ENCODE peak calls at places on chromosomes 2 and 18, in nine cellular contexts. P is SW480; Y is kidney tubule cell; O is glomerular endothelial cell; T is fibroblast of gingiva; S is activated naive CD4-positive, alpha-beta T cell treated with Interleukin-2 at 50 U/mL for 16 hours; L is SHP77; K is MV-4-11; B is mucosa of descending colon. R is an unnamed sample.

GRCh38 chr2:55923091-55923977 is at the start of gene EFEMP1:
- DNase-seq in S (no peak), K (no peak), L (no peak), P (no peak), B (peak; percentile 43), Y (peak; percentile 68), O (no peak), T (peak; percentile 66), R (no peak)

GRCh38 chr2:208129804-208130712 is at the start of gene CRYGC:
- DNase-seq in B (peak; percentile 43), K (no peak), T (no peak), Y (peak; percentile 51), O (no peak), L (no peak), S (no peak), P (no peak), R (no peak)

GRCh38 chr2:28436525-28437051 is 43.9 kb downstream of the FOSL2 start:
- DNase-seq in O (no peak), B (peak; percentile 89), S (no peak), L (no peak), K (no peak), T (no peak), P (peak; percentile 64), Y (peak; percentile 86), R (no peak)

GRCh38 chr2:238872026-238872425 is 24.1 kb downstream of the TWIST2 start:
- DNase-seq in L (no peak), P (no peak), O (no peak), Y (no peak), T (no peak), B (no peak), S (no peak), K (no peak), R (no peak)

GRCh38 chr2:55948176-55948921 is 24.8 kb upstream of the EFEMP1 start:
- DNase-seq in K (no peak), L (no peak), Y (no peak), T (peak; percentile 40), S (no peak), B (no peak), O (no peak), P (no peak), R (no peak)

GRCh38 chr18:7562491-7562890 is 4.6 kb upstream of the PTPRM start:
- DNase-seq in L (no peak), T (no peak), O (no peak), Y (no peak), P (no peak), S (no peak), B (no peak), K (no peak), R (no peak)

GRCh38 chr2:86143307-86143706 is 37.3 kb downstream of the PTCD3 start:
- DNase-seq in T (peak; percentile 24), Y (no peak), L (no peak), K (peak; percentile 56), B (no peak), P (no peak), O (no peak), S (no peak), R (no peak)

GRCh38 chr2:44833123-44834069 is 108.1 kb upstream of the SIX3 start:
- DNase-seq in S (no peak), T (peak; percentile 10), L (no peak), K (no peak), B (no peak), O (no peak), P (no peak), Y (peak; percentile 98), R (no peak)

GRCh38 chr18:22983175-22983574 is 50.0 kb downstream of the RBBP8 start:
- DNase-seq in L (no peak), B (no peak), K (peak; percentile 14), S (no peak), O (no peak), P (peak; percentile 45), T (peak; percentile 51), Y (peak; percentile 56), R (peak; percentile 47)

GRCh38 chr2:3595985-3596384 is 1.1 kb downstream of the COLEC11 start:
- DNase-seq in T (no peak), P (no peak), Y (no peak), S (peak; percentile 55), B (no peak), O (no peak), K (no peak), L (no peak), R (no peak)

GRCh38 chr2:58146707-58147106 is 94.4 kb downstream of the FANCL start:
- DNase-seq in S (no peak), T (no peak), K (no peak), Y (peak; percentile 55), O (no peak), B (no peak), P (peak; percentile 13), L (no peak), R (no peak)

GRCh38 chr2:68103026-68103425 is 40.2 kb upstream of the C1D start:
- DNase-seq in K (no peak), B (no peak), O (no peak), L (no peak), Y (no peak), S (no peak), T (peak; percentile 7), P (no peak), R (no peak)

GRCh38 chr2:119366649-119367471 is at the start of the genes C2orf76 and DBI:
- DNase-seq in L (peak; percentile 88), T (peak; percentile 95), K (peak; percentile 95), P (peak; percentile 95), B (peak; percentile 98), S (peak; percentile 93), O (peak; percentile 58), Y (peak; percentile 98), R (peak; percentile 92)

GRCh38 chr2:18299423-18300212 is 260.8 kb downstream of the RDH14 start:
- DNase-seq in T (no peak), S (no peak), Y (peak; percentile 96), K (no peak), B (no peak), P (peak; percentile 22), L (no peak), O (peak; percentile 97), R (peak; percentile 2)

GRCh38 chr2:10297950-10298349 is 4.8 kb upstream of the HPCAL1 start:
- DNase-seq in K (peak; percentile 68), T (peak; percentile 80), S (peak; percentile 63), P (peak; percentile 88), Y (peak; percentile 76), B (no peak), L (peak; percentile 13), O (peak; percentile 57), R (peak; percentile 31)

GRCh38 chr2:120589782-120590608 is 145.7 kb upstream of the GLI2 start:
- DNase-seq in K (no peak), O (peak; percentile 95), B (no peak), Y (peak; percentile 36), T (peak; percentile 97), P (peak; percentile 69), S (no peak), L (no peak), R (peak; percentile 84)